ENCODE peak calls at places on chromosomes 12 and 14, in seven cellular contexts. G is neuronal stem cell, Q is mesenchymal stem cell, D is IMR-90, P is H9, M is mesendoderm, V is trophoblast cell. F is an unnamed sample.

GRCh38 chr12:13103391-13104033 is at the start of gene GSG1:
- DNase-seq in G (no peak), Q (peak), D (peak), P (no peak), M (no peak), V (no peak), F (no peak)

GRCh38 chr12:71900091-71900490 is 38.6 kb upstream of the TPH2 start:
- DNase-seq in V (no peak), D (peak), M (peak), G (no peak), P (no peak), Q (peak), F (no peak)

GRCh38 chr12:30980886-30981662 is 54.5 kb downstream of the TSPAN11 start:
- DNase-seq in Q (no peak), M (no peak), D (no peak), V (peak), P (no peak), G (no peak), F (no peak)

GRCh38 chr12:9118161-9118560 is 2.4 kb upstream of the A2M start:
- DNase-seq in V (peak), M (no peak), G (no peak), Q (no peak), P (no peak), D (no peak), F (no peak)

GRCh38 chr12:104793968-104794367 is 164.1 kb downstream of the SLC41A2 start:
- DNase-seq in G (no peak), M (no peak), P (no peak), Q (no peak), V (no peak), D (no peak), F (no peak)

GRCh38 chr12:124044809-124045321 is 71.8 kb downstream of the ZNF664 start:
- DNase-seq in G (no peak), D (no peak), Q (no peak), V (no peak), P (no peak), M (peak), F (no peak)

GRCh38 chr12:118060301-118061010 is 523 bp downstream of the WSB2 start:
- DNase-seq in P (peak), D (no peak), G (no peak), M (no peak), Q (peak), V (no peak), F (peak)

GRCh38 chr12:124884587-124885438 is 21.1 kb upstream of the SCARB1 start:
- DNase-seq in D (no peak), Q (no peak), M (peak), V (peak), P (peak), G (no peak), F (no peak)

GRCh38 chr12:10771132-10771733 is 31.2 kb downstream of the TAS2R7 start:
- DNase-seq in M (peak), G (peak), P (no peak), V (no peak), D (peak), Q (peak), F (no peak)

GRCh38 chr14:65035049-65035448 is 48.4 kb downstream of the FNTB start:
- DNase-seq in Q (no peak), V (no peak), M (no peak), G (no peak), P (no peak), D (no peak), F (no peak)

GRCh38 chr12:125983094-125983783 is 918.0 kb downstream of the AACS start:
- DNase-seq in V (peak), D (no peak), G (peak), Q (no peak), M (peak), P (peak), F (peak)

GRCh38 chr12:114933428-114934160 is 249.6 kb upstream of the TBX3 start:
- DNase-seq in Q (peak), G (no peak), D (peak), M (peak), V (peak), P (no peak), F (no peak)

GRCh38 chr12:127083028-127083949 is 1183.7 kb upstream of the TMEM132C start:
- DNase-seq in D (peak), M (peak), V (no peak), Q (peak), P (no peak), G (no peak), F (no peak)

GRCh38 chr12:81078469-81079196 is 754 bp downstream of the ACSS3 start:
- DNase-seq in D (peak), G (no peak), M (peak), V (no peak), P (no peak), Q (peak), F (no peak)

GRCh38 chr12:91361864-91362263 is 179.2 kb upstream of the DCN start:
- DNase-seq in Q (peak), V (no peak), P (no peak), G (peak), D (peak), M (peak), F (no peak)

GRCh38 chr12:130849561-130850417 is 10.7 kb upstream of the STX2 start:
- DNase-seq in M (peak), G (no peak), V (no peak), D (no peak), Q (no peak), P (peak), F (no peak)

GRCh38 chr12:76186507-76186906 is 102.0 kb upstream of the NAP1L1 start:
- DNase-seq in M (no peak), D (peak), V (peak), Q (no peak), P (no peak), G (no peak), F (no peak)

GRCh38 chr14:53553221-53553620 is 400.1 kb upstream of the DDHD1 start:
- DNase-seq in Q (no peak), P (no peak), D (no peak), M (no peak), V (no peak), G (no peak), F (no peak)

GRCh38 chr14:92943855-92944570 is 21.1 kb downstream of the CHGA start:
- DNase-seq in M (no peak), D (peak), G (no peak), P (no peak), Q (no peak), V (no peak), F (no peak)

GRCh38 chr12:27900920-27901879 is 71.3 kb downstream of the PTHLH start:
- DNase-seq in P (no peak), M (no peak), D (no peak), V (no peak), G (no peak), Q (no peak), F (no peak)

GRCh38 chr14:54577977-54578376 is 11.0 kb downstream of the SAMD4A start:
- DNase-seq in G (no peak), V (no peak), D (peak), M (no peak), P (no peak), Q (peak), F (no peak)

GRCh38 chr14:54040851-54041250 is 84.2 kb upstream of the BMP4 start:
- DNase-seq in Q (no peak), G (no peak), P (no peak), D (peak), M (no peak), V (no peak), F (no peak)

GRCh38 chr14:92456215-92457017 is 57.2 kb upstream of the RIN3 start:
- DNase-seq in Q (peak), M (peak), D (peak), P (peak), V (peak), G (peak), F (peak)

GRCh38 chr12:87202189-87202588 is 827.0 kb downstream of the C12orf50 start:
- DNase-seq in Q (no peak), D (no peak), M (peak), G (no peak), V (no peak), P (no peak), F (no peak)

GRCh38 chr14:55583942-55584468 is 4.0 kb downstream of the KTN1 start:
- DNase-seq in P (no peak), D (peak), Q (peak), M (peak), G (no peak), V (no peak), F (no peak)

GRCh38 chr12:28939427-28939826 is 209.7 kb upstream of the FAR2 start:
- DNase-seq in V (no peak), P (no peak), D (peak), M (no peak), Q (no peak), G (no peak), F (no peak)

GRCh38 chr12:80186727-80187217 is 87.4 kb downstream of the OTOGL start:
- DNase-seq in V (peak), D (peak), G (peak), P (peak), Q (peak), M (peak), F (no peak)

GRCh38 chr12:129659927-129660326 is 243.9 kb downstream of the TMEM132D start:
- DNase-seq in D (no peak), P (no peak), Q (no peak), V (no peak), G (no peak), M (no peak), F (no peak)

GRCh38 chr12:124454735-124455134 is 112.7 kb downstream of the NCOR2 start:
- DNase-seq in V (no peak), M (no peak), P (no peak), Q (peak), G (no peak), D (no peak), F (no peak)

GRCh38 chr12:62882140-62882539 is 52.8 kb downstream of the PPM1H start:
- DNase-seq in M (no peak), G (no peak), Q (no peak), D (no peak), V (no peak), P (no peak), F (no peak)

GRCh38 chr12:130920711-130921381 is 32.9 kb upstream of the ADGRD1 start:
- DNase-seq in P (no peak), G (no peak), Q (peak), M (no peak), D (peak), V (no peak), F (no peak)

GRCh38 chr14:71582705-71583104 is 349.5 kb upstream of the RGS6 start:
- DNase-seq in M (no peak), G (no peak), Q (peak), V (no peak), D (peak), P (no peak), F (no peak)

GRCh38 chr12:124654666-124655316 is 87.4 kb upstream of the NCOR2 start:
- DNase-seq in G (no peak), D (no peak), V (no peak), P (no peak), Q (no peak), M (no peak), F (no peak)

GRCh38 chr12:58530421-58531067 is 389.8 kb downstream of the LRIG3 start:
- DNase-seq in M (no peak), P (no peak), G (no peak), Q (peak), V (no peak), D (peak), F (no peak)

GRCh38 chr12:28937196-28937595 is 211.9 kb upstream of the FAR2 start:
- DNase-seq in D (peak), M (peak), G (no peak), V (no peak), Q (peak), P (no peak), F (no peak)

GRCh38 chr12:212799-213526 is 994 bp downstream of the SLC6A12 start:
- DNase-seq in Q (no peak), V (no peak), D (peak), P (no peak), M (no peak), G (no peak), F (no peak)

GRCh38 chr14:92033912-92034687 is 5.8 kb downstream of the TRIP11 start:
- DNase-seq in P (no peak), Q (no peak), M (no peak), G (no peak), D (no peak), V (no peak), F (no peak)

GRCh38 chr12:82757059-82757458 is 70.4 kb downstream of the TMTC2 start:
- DNase-seq in M (no peak), P (no peak), G (no peak), V (no peak), D (no peak), Q (no peak), F (no peak)

GRCh38 chr12:6935551-6936377 is 7.9 kb upstream of the RNU7-1 start:
- DNase-seq in Q (no peak), M (no peak), P (no peak), G (no peak), V (no peak), D (no peak), F (no peak)

GRCh38 chr12:6935221-6935550 is 7.4 kb downstream of the ATN1 start:
- DNase-seq in Q (no peak), P (no peak), V (no peak), D (no peak), M (no peak), G (no peak), F (no peak)

GRCh38 chr12:6937481-6938352 is 5.9 kb upstream of the RNU7-1 start:
- DNase-seq in D (peak), Q (peak), V (peak), M (peak), P (peak), G (peak), F (peak)

GRCh38 chr12:6936378-6936638 is 7.3 kb upstream of the RNU7-1 start:
- DNase-seq in P (no peak), G (no peak), V (no peak), M (no peak), Q (no peak), D (no peak), F (no peak)

GRCh38 chr12:6936642-6937480 is 6.8 kb upstream of the RNU7-1 start:
- DNase-seq in M (peak), V (no peak), Q (no peak), G (no peak), D (no peak), P (peak), F (no peak)
- H3K9ac ChIP-seq in M (peak), V (no peak), Q (peak), G (peak), D (no peak), P (peak), F (peak)

DNA sequence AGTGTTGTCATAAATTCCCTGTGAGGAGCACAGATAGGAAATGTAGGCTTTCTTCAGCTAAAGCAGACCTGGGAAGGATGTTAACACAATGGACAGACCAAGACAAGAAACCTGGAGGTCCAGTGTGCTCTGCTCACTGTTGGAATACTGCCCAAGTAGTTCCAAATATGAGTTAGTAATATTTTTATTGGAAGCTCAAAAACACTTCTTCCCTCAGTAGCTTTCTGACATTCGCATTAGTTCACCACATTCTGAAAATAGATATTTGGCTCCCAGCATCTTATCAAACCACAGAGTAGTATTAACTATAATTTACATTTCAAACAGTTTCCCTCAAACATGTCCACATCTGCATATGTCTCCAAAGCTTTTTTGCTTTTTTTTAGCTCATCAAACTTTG is 74.8 kb upstream of the PYGL start:
- DNase-seq in Q (no peak), M (no peak), P (no peak), V (no peak), D (no peak), G (no peak), F (no peak)
- H2BK5ac ChIP-seq in Q (no peak), M (no peak), P (no peak), V (no peak), D (no peak), G (no peak), F (no peak)

DNA sequence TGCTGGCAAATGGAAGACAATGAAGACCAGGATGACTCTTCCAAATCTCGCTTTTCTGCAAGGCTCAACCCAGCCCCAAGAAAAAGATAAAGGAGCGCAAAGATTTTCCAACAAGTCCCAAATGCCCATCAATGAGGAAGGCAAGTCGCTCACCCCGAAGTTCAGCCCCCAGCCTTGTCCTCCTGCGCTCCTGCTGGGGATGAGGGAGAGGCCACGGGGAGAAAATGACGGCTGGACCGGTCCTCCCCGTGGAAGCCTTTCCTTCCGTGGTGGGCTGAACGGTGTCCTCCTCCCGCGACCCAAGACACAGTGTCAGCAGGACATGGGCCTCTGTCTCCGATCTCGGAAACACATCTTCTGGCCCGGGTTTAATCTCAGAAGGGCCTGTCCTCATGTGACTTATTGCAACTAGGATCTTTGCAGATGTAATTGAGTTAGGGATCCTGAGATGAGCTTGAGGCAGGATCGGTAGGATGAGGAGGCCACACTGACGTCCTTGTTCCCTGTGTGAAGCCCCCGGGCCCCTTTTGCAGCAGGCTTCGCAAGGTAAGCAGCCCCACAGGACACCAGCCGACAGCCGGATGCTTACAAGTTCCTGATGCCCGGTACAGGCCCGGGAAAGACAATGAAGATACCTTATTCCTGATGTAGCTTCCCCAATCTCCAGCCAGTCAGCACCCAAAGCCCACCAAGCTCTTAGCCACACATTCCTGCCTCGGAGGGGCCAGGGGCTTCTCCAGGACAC is 64.2 kb downstream of the GALNT9 start:
- DNase-seq in D (no peak), P (no peak), V (no peak), G (no peak), M (no peak), Q (no peak), F (no peak)
- H3K9ac ChIP-seq in D (no peak), P (no peak), V (no peak), G (no peak), M (no peak), Q (no peak), F (no peak)

GRCh38 chr12:68373836-68374314 is 41.7 kb upstream of the MDM1 start:
- DNase-seq in G (no peak), M (no peak), P (no peak), V (no peak), D (no peak), Q (no peak), F (no peak)
- H2BK5ac ChIP-seq in G (no peak), M (no peak), P (no peak), V (no peak), D (no peak), Q (no peak), F (no peak)

GRCh38 chr12:47818007-47818376 is 1.7 kb downstream of the HDAC7 start:
- DNase-seq in V (no peak), P (no peak), G (no peak), Q (no peak), D (no peak), M (no peak), F (no peak)
- H3K9ac ChIP-seq in V (no peak), P (no peak), G (no peak), Q (peak), D (peak), M (peak), F (no peak)

DNA sequence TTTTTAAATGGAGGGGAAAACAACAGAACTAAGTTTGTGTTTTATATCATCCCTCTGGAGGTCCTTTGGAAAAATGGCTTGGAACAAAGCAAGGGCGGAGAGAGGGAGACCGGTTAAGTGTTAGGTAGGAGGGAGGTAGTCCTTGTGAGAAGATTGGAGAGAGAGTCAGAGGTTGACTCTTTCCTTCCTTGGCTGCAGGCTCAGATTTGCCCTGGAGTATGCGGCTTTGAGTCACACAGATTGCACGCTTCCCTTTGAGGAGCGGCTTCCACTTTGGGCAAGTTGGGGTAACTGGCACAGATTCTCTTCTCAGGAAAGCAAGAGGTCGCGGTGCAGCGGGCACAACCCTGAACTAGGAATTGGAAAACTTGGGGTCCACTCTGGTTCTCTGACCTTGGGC is 9.9 kb downstream of the SOCS2 start:
- DNase-seq in Q (no peak), V (no peak), G (no peak), D (no peak), M (no peak), P (no peak), F (no peak)
- H2BK5ac ChIP-seq in Q (no peak), V (no peak), G (no peak), D (no peak), M (no peak), P (no peak), F (peak)

GRCh38 chr12:2581293-2582045 is 213.3 kb upstream of the FKBP4 start:
- DNase-seq in Q (no peak), V (no peak), P (no peak), G (no peak), M (no peak), D (no peak), F (no peak)
- H3K9ac ChIP-seq in Q (no peak), V (no peak), P (no peak), G (no peak), M (no peak), D (no peak), F (no peak)

DNA sequence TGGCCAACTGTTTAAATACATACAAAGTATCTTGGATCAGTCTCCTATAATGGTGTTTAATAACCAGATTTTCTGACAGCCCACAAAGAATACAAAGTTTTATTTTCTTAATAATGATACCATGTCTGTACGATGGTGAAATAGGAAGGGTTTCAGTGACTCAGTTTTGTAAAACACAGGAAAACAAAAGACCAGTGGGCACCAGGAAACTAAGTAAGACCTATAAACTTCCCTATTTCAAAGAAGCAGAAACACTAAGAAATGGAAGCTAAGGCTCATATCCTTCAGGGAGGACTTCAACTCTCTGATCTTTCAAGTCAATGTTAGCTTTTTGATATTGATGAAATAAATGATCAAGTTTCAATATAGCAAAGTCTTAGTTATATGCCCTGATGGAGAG is 196.0 kb downstream of the DUSP6 start:
- DNase-seq in M (no peak), V (no peak), D (no peak), Q (no peak), G (no peak), P (no peak), F (no peak)
- H2BK5ac ChIP-seq in M (no peak), V (no peak), D (no peak), Q (no peak), G (no peak), P (no peak), F (no peak)

GRCh38 chr12:95220190-95220589 is 2.6 kb downstream of the VEZT start:
- DNase-seq in Q (no peak), M (no peak), P (no peak), D (no peak), G (no peak), V (no peak), F (no peak)
- H3K9ac ChIP-seq in Q (no peak), M (no peak), P (no peak), D (no peak), G (no peak), V (no peak), F (no peak)

F was measured in H1.